ENCODE peak calls at places on chromosomes 7 and 10, in five cellular contexts. Q is germinal center, M is endothelial cell, R is Daoy, Z is HT1080. I is an unnamed sample.

GRCh38 chr10:111475720-111476119 is 398.9 kb downstream of the ADRA2A start:
- DNase-seq in Q (no peak), M (no peak), R (no peak), Z (no peak), I (no peak)

GRCh38 chr10:123633106-123633505 is 33.0 kb upstream of the GPR26 start:
- DNase-seq in Q (no peak), M (no peak), R (peak), Z (no peak), I (no peak)

GRCh38 chr10:100652406-100653130 is 92.8 kb upstream of the PAX2 start:
- DNase-seq in Q (no peak), M (no peak), R (no peak), Z (no peak), I (no peak)

GRCh38 chr7:42978496-42978895 is 46.3 kb downstream of the MRPL32 start:
- DNase-seq in Q (no peak), M (no peak), R (no peak), Z (no peak), I (no peak)

GRCh38 chr7:29479606-29480200 is 83.9 kb upstream of the PRR15 start:
- DNase-seq in Q (no peak), M (no peak), R (no peak), Z (no peak), I (no peak)

GRCh38 chr7:114703677-114704076 is 218.2 kb upstream of the MDFIC start:
- DNase-seq in Q (no peak), M (no peak), R (peak), Z (peak), I (no peak)

GRCh38 chr7:26490631-26491624 is 199.3 kb downstream of the SNX10 start:
- DNase-seq in Q (no peak), M (no peak), R (no peak), Z (no peak), I (no peak)

GRCh38 chr10:80429521-80429966 is 21.2 kb downstream of the PRXL2A start:
- DNase-seq in Q (no peak), M (no peak), R (peak), Z (peak), I (peak)

GRCh38 chr10:8910314-8910713 is 855.8 kb downstream of the GATA3 start:
- DNase-seq in Q (no peak), M (no peak), R (no peak), Z (no peak), I (no peak)

GRCh38 chr7:105127179-105127578 is 113.2 kb downstream of the KMT2E start:
- DNase-seq in Q (no peak), M (no peak), R (no peak), Z (no peak), I (no peak)

GRCh38 chr7:98702021-98702420 is 84.9 kb downstream of the NPTX2 start:
- DNase-seq in Q (no peak), M (no peak), R (no peak), Z (no peak), I (no peak)

GRCh38 chr7:77797734-77798393 is 370 bp downstream of the TMEM60 start:
- DNase-seq in Q (no peak), M (peak), R (no peak), Z (no peak), I (no peak)

GRCh38 chr7:90897961-90898469 is 301.9 kb downstream of the CDK14 start:
- DNase-seq in Q (no peak), M (no peak), R (no peak), Z (no peak), I (no peak)

GRCh38 chr10:19788075-19788686 is 28.1 kb upstream of the PLXDC2 start:
- DNase-seq in Q (peak), M (peak), R (peak), Z (peak), I (peak)

GRCh38 chr7:30813466-30813865 is 42.2 kb downstream of the MINDY4 start:
- DNase-seq in Q (no peak), M (no peak), R (no peak), Z (no peak), I (no peak)

GRCh38 chr7:55254242-55254595 is 110.9 kb upstream of the LANCL2 start:
- DNase-seq in Q (no peak), M (no peak), R (no peak), Z (no peak), I (no peak)

GRCh38 chr7:155521743-155522398 is 24.5 kb downstream of the CNPY1 start:
- DNase-seq in Q (no peak), M (no peak), R (no peak), Z (no peak), I (no peak)

GRCh38 chr7:123673752-123674398 is 18.2 kb downstream of the LMOD2 start:
- DNase-seq in Q (no peak), M (no peak), R (no peak), Z (no peak), I (no peak)

GRCh38 chr10:119206603-119207366 is 586 bp upstream of the GRK5 start:
- DNase-seq in Q (peak), M (peak), R (peak), Z (peak), I (no peak)

GRCh38 chr7:95199779-95200558 is 124.4 kb downstream of the PON1 start:
- DNase-seq in Q (peak), M (peak), R (peak), Z (peak), I (peak)

GRCh38 chr7:100865971-100866720 is 1.0 kb upstream of the TRIP6 start:
- DNase-seq in Q (no peak), M (no peak), R (peak), Z (peak), I (peak)

GRCh38 chr7:43787771-43788170 is 29.3 kb downstream of the BLVRA start:
- DNase-seq in Q (no peak), M (no peak), R (no peak), Z (no peak), I (no peak)

GRCh38 chr10:110323503-110323902 is 18.8 kb upstream of the SMNDC1 start:
- DNase-seq in Q (no peak), M (no peak), R (peak), Z (peak), I (no peak)

GRCh38 chr10:6470894-6471618 is 109.0 kb downstream of the PRKCQ start:
- DNase-seq in Q (no peak), M (no peak), R (no peak), Z (no peak), I (no peak)

GRCh38 chr10:68595513-68595912 is 35.4 kb downstream of the TET1 start:
- DNase-seq in Q (no peak), M (no peak), R (no peak), Z (no peak), I (no peak)

GRCh38 chr7:112101083-112101846 is 104.9 kb downstream of the DOCK4 start:
- DNase-seq in Q (no peak), M (no peak), R (no peak), Z (no peak), I (no peak)

GRCh38 chr10:77970869-77971803 is 44.6 kb upstream of the DLG5 start:
- DNase-seq in Q (no peak), M (no peak), R (peak), Z (peak), I (peak)

GRCh38 chr7:101891936-101892640 is 74.7 kb downstream of the CUX1 start:
- DNase-seq in Q (no peak), M (no peak), R (no peak), Z (no peak), I (no peak)

GRCh38 chr10:27145937-27146336 is 8.2 kb downstream of the YME1L1 start:
- DNase-seq in Q (no peak), M (no peak), R (no peak), Z (no peak), I (no peak)

I was measured in NCI-H460.